ENCODE peak calls at places on chromosomes 13 and 19, in five cellular contexts. P is HCT116; I is GM10248; L is stimulated activated CD4-positive, alpha-beta T cell treated with anti-CD3 and anti-CD28 coated beads, Interleukin-2, amount 100 ng/mL, for 24 hours; G is left ventricle myocardium superior. U is an unnamed sample.

GRCh38 chr13:42991892-42992584 is at the start of gene EPSTI1:
- DNase-seq in P (no peak), G (peak), L (peak), I (peak), U (no peak)

GRCh38 chr13:73059460-73060250 is 850 bp downstream of the KLF5 start:
- DNase-seq in I (peak), P (no peak), L (peak), G (peak), U (no peak)

GRCh38 chr13:84649853-84650252 is 767.6 kb upstream of the SLITRK1 start:
- DNase-seq in P (no peak), G (no peak), L (no peak), I (no peak), U (no peak)

GRCh38 chr19:8361921-8362793 is 1.8 kb upstream of the ANGPTL4 start:
- DNase-seq in G (peak), I (no peak), L (peak), P (peak), U (no peak)

GRCh38 chr19:1102407-1103106 is 1.2 kb upstream of the GPX4 start:
- DNase-seq in I (peak), G (no peak), L (peak), P (peak), U (peak)

GRCh38 chr19:14529254-14530004 is at the start of gene TECR:
- DNase-seq in P (peak), L (peak), G (peak), I (peak), U (peak)

GRCh38 chr13:94433055-94433947 is 46.2 kb downstream of the DCT start:
- DNase-seq in P (no peak), G (peak), L (peak), I (peak), U (no peak)

GRCh38 chr13:45092668-45093067 is 27.6 kb upstream of the GTF2F2 start:
- DNase-seq in P (no peak), L (no peak), I (no peak), G (no peak), U (no peak)

GRCh38 chr19:50465000-50465399 is 11.3 kb upstream of the EMC10 start:
- DNase-seq in I (no peak), L (no peak), P (no peak), G (no peak), U (no peak)

GRCh38 chr19:6963937-6964336 is 57.3 kb downstream of the MBD3L2B start:
- DNase-seq in P (peak), L (peak), I (no peak), G (no peak), U (no peak)

GRCh38 chr19:48445256-48445605 is 552 bp upstream of the GRWD1 start:
- DNase-seq in I (peak), P (peak), L (no peak), G (no peak), U (no peak)

GRCh38 chr19:37127999-37128820 is 44.3 kb downstream of the ZNF585A start:
- DNase-seq in G (no peak), I (no peak), L (no peak), P (no peak), U (no peak)

GRCh38 chr13:112684041-112684440 is 5.8 kb upstream of the ATP11A start:
- DNase-seq in P (no peak), L (no peak), G (no peak), I (no peak), U (no peak)

GRCh38 chr13:98581971-98582702 is 5.2 kb upstream of the STK24 start:
- DNase-seq in I (no peak), G (no peak), P (no peak), L (no peak), U (no peak)

GRCh38 chr13:101942038-101942437 is 459.8 kb downstream of the FGF14 start:
- DNase-seq in L (no peak), P (no peak), G (no peak), I (no peak), U (no peak)

GRCh38 chr13:19818223-19818842 is 35.6 kb upstream of the PSPC1 start:
- DNase-seq in G (peak), I (no peak), L (peak), P (peak), U (no peak)

GRCh38 chr13:106814389-106814903 is 246.5 kb upstream of the ARGLU1 start:
- DNase-seq in G (no peak), I (no peak), L (no peak), P (no peak), U (no peak)

GRCh38 chr13:21058361-21058760 is 3.0 kb downstream of the LATS2 start:
- DNase-seq in P (no peak), L (no peak), I (no peak), G (no peak), U (no peak)

GRCh38 chr19:57068921-57069697 is 50.7 kb upstream of the USP29 start:
- DNase-seq in G (peak), L (peak), P (no peak), I (no peak), U (no peak)

GRCh38 chr13:59898066-59898465 is 265.7 kb downstream of the DIAPH3 start:
- DNase-seq in G (no peak), P (no peak), L (no peak), I (no peak), U (no peak)

GRCh38 chr19:48627211-48627864 is 8.0 kb downstream of the SPHK2 start:
- DNase-seq in L (no peak), P (no peak), G (no peak), I (no peak), U (no peak)

GRCh38 chr13:73136776-73137175 is 78.0 kb downstream of the KLF5 start:
- DNase-seq in L (no peak), I (no peak), P (no peak), G (no peak), U (no peak)

GRCh38 chr13:109256866-109257760 is 529.3 kb downstream of the IRS2 start:
- DNase-seq in I (no peak), G (no peak), P (peak), L (no peak), U (no peak)

GRCh38 chr13:50156140-50156539 is 140.9 kb downstream of the KCNRG start:
- DNase-seq in L (no peak), I (no peak), G (no peak), P (no peak), U (no peak)

GRCh38 chr19:35213678-35214632 is 14.6 kb downstream of the FAM187B start:
- DNase-seq in I (peak), P (peak), L (peak), G (peak), U (peak)

GRCh38 chr19:37953576-37954303 is 46.7 kb downstream of the SIPA1L3 start:
- DNase-seq in G (no peak), L (no peak), P (no peak), I (no peak), U (no peak)

GRCh38 chr19:45305007-45305406 is 17.7 kb downstream of the CKM start:
- DNase-seq in L (no peak), I (no peak), P (no peak), G (no peak), U (no peak)

GRCh38 chr19:12749938-12750521 is 1.6 kb upstream of the BEST2 start:
- DNase-seq in I (no peak), L (no peak), P (no peak), G (no peak), U (no peak)

GRCh38 chr13:33087091-33087490 is 70.9 kb downstream of the KL start:
- DNase-seq in L (no peak), I (no peak), P (no peak), G (no peak), U (no peak)

GRCh38 chr19:39173502-39173991 is 23.2 kb upstream of the NCCRP1 start:
- DNase-seq in G (no peak), I (no peak), P (no peak), L (no peak), U (no peak)

GRCh38 chr19:29323972-29324680 is 111.2 kb upstream of the UQCRFS1 start:
- DNase-seq in L (no peak), I (no peak), G (no peak), P (no peak), U (no peak)

GRCh38 chr19:39496063-39496462 is 2.7 kb upstream of the DLL3 start:
- DNase-seq in G (no peak), I (no peak), P (no peak), L (no peak), U (no peak)

GRCh38 chr19:14375055-14375581 is 6.1 kb upstream of the ADGRE5 start:
- DNase-seq in L (no peak), P (no peak), I (peak), G (peak), U (no peak)

GRCh38 chr13:105642511-105642958 is 892.9 kb downstream of the EFNB2 start:
- DNase-seq in L (no peak), G (no peak), P (no peak), I (no peak), U (no peak)

GRCh38 chr19:16368385-16369305 is 44.0 kb downstream of the KLF2 start:
- DNase-seq in L (peak), G (peak), I (no peak), P (no peak), U (no peak)

U was measured in GM12878.